ENCODE peak calls at places on chromosomes 16 and 17, in five cellular contexts. U is NCI-H146, X is Right ventricle myocardium inferior, H is endothelial cell, Q is kidney glomerular epithelial cell. D is an unnamed sample.
A peak's percentile ranks its signal among the peaks of the same experiment; 100 is the strongest.

GRCh38 chr17:6254036-6254435 is 180.9 kb downstream of the AIPL1 start:
- DNase-seq in U (no peak), Q (no peak), H (no peak), X (no peak), D (no peak)

GRCh38 chr17:4641297-4642195 is at the start of gene ALOX15:
- DNase-seq in Q (no peak), X (no peak), U (no peak), H (no peak), D (no peak)

GRCh38 chr16:53945996-53946395 is 242.0 kb downstream of the FTO start:
- DNase-seq in X (no peak), Q (peak; percentile 31), U (peak; percentile 19), H (peak; percentile 25), D (no peak)

GRCh38 chr16:29926675-29927522 is 873 bp upstream of the KCTD13 start:
- DNase-seq in Q (no peak), U (peak; percentile 72), H (no peak), X (no peak), D (no peak)

GRCh38 chr16:57273359-57273758 is 11.1 kb downstream of the PLLP start:
- DNase-seq in Q (no peak), X (no peak), H (no peak), U (no peak), D (no peak)

GRCh38 chr17:39236383-39236927 is 10.7 kb upstream of the STAC2 start:
- DNase-seq in Q (no peak), X (no peak), H (no peak), U (peak; percentile 62), D (no peak)

GRCh38 chr17:50275279-50275678 is 1.0 kb downstream of the TMEM92 start:
- DNase-seq in Q (no peak), U (no peak), X (no peak), H (no peak), D (no peak)

GRCh38 chr17:21286771-21287702 is 2.5 kb downstream of the MAP2K3 start:
- DNase-seq in X (no peak), U (no peak), Q (no peak), H (no peak), D (no peak)

GRCh38 chr17:76772842-76773521 is 35.1 kb downstream of the MFSD11 start:
- DNase-seq in X (no peak), Q (peak; percentile 56), U (no peak), H (no peak), D (peak; percentile 76)

GRCh38 chr17:77531641-77532040 is 390.9 kb downstream of the SEC14L1 start:
- DNase-seq in X (no peak), U (no peak), H (no peak), Q (no peak), D (no peak)

GRCh38 chr17:73586153-73586906 is 57.9 kb downstream of the SDK2 start:
- DNase-seq in X (no peak), H (no peak), U (peak; percentile 26), Q (no peak), D (no peak)

GRCh38 chr16:85952197-85952596 is 53.2 kb downstream of the IRF8 start:
- DNase-seq in Q (no peak), U (no peak), X (no peak), H (no peak), D (no peak)

GRCh38 chr17:62933986-62934385 is 32.0 kb upstream of the TANC2 start:
- DNase-seq in H (no peak), Q (no peak), U (no peak), X (no peak), D (no peak)

GRCh38 chr17:74354123-74354522 is 7.5 kb downstream of the BTBD17 start:
- DNase-seq in H (peak; percentile 81), U (peak; percentile 17), X (no peak), Q (no peak), D (peak; percentile 12)

GRCh38 chr17:7997186-7997585 is 5.2 kb upstream of the GUCY2D start:
- DNase-seq in U (peak; percentile 27), Q (peak; percentile 20), H (peak; percentile 45), X (no peak), D (no peak)

GRCh38 chr16:86498661-86499493 is 11.4 kb upstream of the FOXF1 start:
- DNase-seq in Q (no peak), U (no peak), H (no peak), X (no peak), D (no peak)

GRCh38 chr17:46109603-46110189 is 83.5 kb downstream of the KANSL1 start:
- DNase-seq in U (no peak), X (no peak), H (no peak), Q (no peak), D (no peak)

GRCh38 chr16:23374721-23375120 is 72.6 kb downstream of the SCNN1B start:
- DNase-seq in Q (no peak), H (no peak), X (no peak), U (peak; percentile 75), D (no peak)

GRCh38 chr16:67237396-67238277 is 9.6 kb downstream of the FHOD1 start:
- DNase-seq in H (no peak), Q (no peak), U (no peak), X (peak; percentile 65), D (no peak)

GRCh38 chr17:298791-299450 is 53.7 kb downstream of the RPH3AL start:
- DNase-seq in X (peak; percentile 50), H (no peak), Q (no peak), U (no peak), D (no peak)

GRCh38 chr16:14309906-14310305 is 238.8 kb downstream of the MRTFB start:
- DNase-seq in X (no peak), H (no peak), Q (no peak), U (no peak), D (no peak)

GRCh38 chr17:43546317-43547188 is at the start of gene ETV4:
- DNase-seq in H (peak; percentile 95), U (peak; percentile 93), X (peak; percentile 95), Q (peak; percentile 92), D (peak; percentile 75)

GRCh38 chr16:69761983-69762842 is at the start of gene WWP2:
- DNase-seq in U (peak; percentile 86), X (peak; percentile 93), H (peak; percentile 74), Q (peak; percentile 38), D (peak; percentile 74)

GRCh38 chr17:57519199-57519598 is 225.9 kb downstream of the CCDC182 start:
- DNase-seq in Q (peak; percentile 91), U (no peak), X (no peak), H (peak; percentile 30), D (no peak)

GRCh38 chr17:39208893-39209292 is 8.8 kb downstream of the RPL19 start:
- DNase-seq in H (no peak), Q (no peak), X (no peak), U (peak; percentile 22), D (no peak)

GRCh38 chr16:55773859-55774549 is 58.9 kb downstream of the CES1 start:
- DNase-seq in U (no peak), X (no peak), Q (no peak), H (no peak), D (no peak)

GRCh38 chr16:22813946-22814325 is at the start of gene HS3ST2:
- DNase-seq in X (peak; percentile 68), H (peak; percentile 75), Q (no peak), U (no peak), D (no peak)

GRCh38 chr16:74942977-74943918 is 41.7 kb downstream of the WDR59 start:
- DNase-seq in H (no peak), Q (no peak), X (no peak), U (peak; percentile 15), D (no peak)

GRCh38 chr17:48483471-48484131 is 47.2 kb downstream of the HOXB1 start:
- DNase-seq in X (no peak), H (peak; percentile 20), U (no peak), Q (peak; percentile 100), D (no peak)

GRCh38 chr16:72847187-72848044 is 200.5 kb downstream of the ZFHX3 start:
- DNase-seq in Q (peak; percentile 16), X (no peak), H (peak; percentile 32), U (peak; percentile 11), D (no peak)

D was measured in T-helper 22 cell.